ENCODE peak calls at places on chromosomes 6 and 20, in five cellular contexts. M is HT1080; I is naive thymus-derived CD8-positive, alpha-beta T cell; J is heart right ventricle; R is DMS153. Y is an unnamed sample.

GRCh38 chr6:132227937-132228336 is 173.3 kb downstream of the MOXD1 start:
- DNase-seq in R (no peak), I (no peak), M (no peak), J (no peak), Y (no peak)

GRCh38 chr6:2503816-2504494 is 246.8 kb downstream of the MYLK4 start:
- DNase-seq in I (no peak), R (peak), J (no peak), M (peak), Y (peak)

GRCh38 chr6:43916091-43916923 is 146.3 kb downstream of the VEGFA start:
- DNase-seq in M (no peak), I (no peak), R (no peak), J (no peak), Y (no peak)

GRCh38 chr20:36519944-36520343 is 21.4 kb upstream of the MYL9 start:
- DNase-seq in J (no peak), I (no peak), R (no peak), M (no peak), Y (no peak)

GRCh38 chr6:36984581-36985383 is 1.2 kb downstream of the MTCH1 start:
- DNase-seq in R (no peak), J (peak), M (peak), I (peak), Y (no peak)

GRCh38 chr20:24745617-24746350 is 203.3 kb upstream of the CST7 start:
- DNase-seq in R (no peak), I (no peak), J (no peak), M (no peak), Y (no peak)

GRCh38 chr20:56630086-56630493 is 984 bp downstream of the TFAP2C start:
- DNase-seq in I (no peak), R (peak), M (peak), J (no peak), Y (peak)

GRCh38 chr6:39937686-39938333 is 3.5 kb upstream of the MOCS1 start:
- DNase-seq in R (no peak), J (no peak), I (no peak), M (no peak), Y (no peak)

GRCh38 chr6:163263196-163263595 is 151.3 kb upstream of the QKI start:
- DNase-seq in M (no peak), I (no peak), J (no peak), R (no peak), Y (no peak)

GRCh38 chr6:62980093-62980492 is 231.2 kb upstream of the FKBP1C start:
- DNase-seq in J (no peak), M (no peak), I (no peak), R (no peak), Y (no peak)

GRCh38 chr6:157497579-157497978 is 116.6 kb downstream of the ZDHHC14 start:
- DNase-seq in I (no peak), M (no peak), R (no peak), J (no peak), Y (no peak)

GRCh38 chr20:14333734-14334133 is 3.7 kb downstream of the FLRT3 start:
- DNase-seq in M (peak), I (no peak), R (no peak), J (no peak), Y (no peak)

GRCh38 chr6:83199173-83199864 is 6.2 kb downstream of the RWDD2A start:
- DNase-seq in M (no peak), R (no peak), J (no peak), I (no peak), Y (no peak)